ENCODE peak calls at places on chromosomes 12 and 14, in ten cellular contexts. P, M, A, R, T, H, C, Q, I and B are unnamed samples.

GRCh38 chr12:53750812-53751335 is 905 bp downstream of the CISTR start:
- DNase-seq in P (peak), M (no peak), A (no peak), R (no peak), T (peak), H (no peak), C (no peak), Q (no peak), I (peak), B (no peak)

GRCh38 chr12:108447168-108447840 is 67.8 kb upstream of the FICD start:
- DNase-seq in P (no peak), M (no peak), A (no peak), R (no peak), T (no peak), H (no peak), C (no peak), Q (no peak), I (no peak), B (no peak)

GRCh38 chr12:99736760-99737159 is 89.2 kb downstream of the GARIN6 start:
- DNase-seq in P (no peak), M (no peak), A (no peak), R (no peak), T (no peak), H (no peak), C (no peak), Q (no peak), I (no peak), B (no peak)

GRCh38 chr14:78933948-78934524 is 763.9 kb downstream of the NRXN3 start:
- DNase-seq in P (peak), M (no peak), A (peak), R (peak), T (no peak), H (no peak), C (peak), Q (no peak), I (peak), B (peak)

GRCh38 chr12:2944401-2945047 is 14.7 kb upstream of the TEAD4 start:
- DNase-seq in P (peak), M (no peak), A (peak), R (peak), T (no peak), H (no peak), C (peak), Q (no peak), I (peak), B (peak)

GRCh38 chr12:109827566-109828550 is 5.3 kb downstream of the TRPV4 start:
- DNase-seq in P (peak), M (peak), A (peak), R (no peak), T (no peak), H (no peak), C (no peak), Q (no peak), I (no peak), B (no peak)

GRCh38 chr14:26281280-26281998 is 316.4 kb downstream of the NOVA1 start:
- DNase-seq in P (peak), M (no peak), A (peak), R (peak), T (no peak), H (peak), C (no peak), Q (peak), I (peak), B (peak)

GRCh38 chr14:36315159-36315853 is 5.1 kb downstream of the MBIP start:
- DNase-seq in P (peak), M (no peak), A (no peak), R (no peak), T (no peak), H (no peak), C (peak), Q (no peak), I (peak), B (peak)

GRCh38 chr14:24398943-24399801 is at the start of gene NYNRIN:
- DNase-seq in P (peak), M (peak), A (peak), R (peak), T (peak), H (no peak), C (peak), Q (no peak), I (peak), B (no peak)

GRCh38 chr14:38108681-38109080 is 99.0 kb upstream of the SSTR1 start:
- DNase-seq in P (no peak), M (no peak), A (no peak), R (no peak), T (no peak), H (peak), C (no peak), Q (no peak), I (no peak), B (no peak)

GRCh38 chr12:55712700-55713415 is 3.0 kb upstream of the BLOC1S1 start:
- DNase-seq in P (no peak), M (peak), A (no peak), R (no peak), T (no peak), H (no peak), C (no peak), Q (no peak), I (no peak), B (no peak)

GRCh38 chr12:88914967-88915366 is 334.7 kb upstream of the KITLG start:
- DNase-seq in P (no peak), M (no peak), A (no peak), R (no peak), T (no peak), H (no peak), C (no peak), Q (no peak), I (no peak), B (no peak)

GRCh38 chr12:30301291-30301690 is 394.4 kb downstream of the IPO8 start:
- DNase-seq in P (no peak), M (no peak), A (no peak), R (no peak), T (no peak), H (no peak), C (no peak), Q (no peak), I (no peak), B (no peak)